ENCODE peak calls at places on chromosomes 16 and 17, in eight cellular contexts. C is transverse colon, R is breast epithelium, V is GM12891, A is Panc1, E is HCT116, T is stomach, B is sigmoid colon. S is an unnamed sample.
A peak's percentile ranks its signal among the peaks of the same experiment; 100 is the strongest.

GRCh38 chr16:5487728-5488127 is 390.1 kb upstream of the EEF2KMT start:
- DNase-seq in A (no peak), R (no peak), C (no peak), V (no peak), E (no peak), T (no peak), B (no peak), S (no peak)

GRCh38 chr16:77833906-77834599 is 45.7 kb downstream of the VAT1L start:
- DNase-seq in T (no peak), B (no peak), V (no peak), A (no peak), E (no peak), C (no peak), R (no peak), S (no peak)

GRCh38 chr17:7703584-7704574 is 1.1 kb upstream of the EFNB3 start:
- DNase-seq in A (no peak), E (no peak), V (no peak), C (no peak), B (no peak), R (no peak), T (peak; percentile 29), S (no peak)

GRCh38 chr16:87044829-87045228 is 272.4 kb downstream of the C16orf95 start:
- DNase-seq in A (no peak), B (peak; percentile 53), E (no peak), T (no peak), R (no peak), V (no peak), C (no peak), S (no peak)

GRCh38 chr16:70570967-70571570 is 47.5 kb downstream of the SF3B3 start:
- DNase-seq in C (no peak), B (no peak), E (no peak), V (no peak), T (no peak), R (no peak), A (no peak), S (no peak)

GRCh38 chr16:30350134-30350871 is 4.8 kb downstream of the CD2BP2 start:
- DNase-seq in V (peak; percentile 60), B (no peak), E (no peak), T (no peak), C (peak; percentile 2), R (no peak), A (no peak), S (no peak)

GRCh38 chr16:20849587-20850390 is 43.5 kb downstream of the REXO5 start:
- DNase-seq in B (peak; percentile 84), C (peak; percentile 78), A (peak; percentile 71), V (no peak), R (peak; percentile 71), T (peak; percentile 75), E (peak; percentile 40), S (no peak)

GRCh38 chr17:9817086-9817485 is 4.8 kb downstream of the GSG1L2 start:
- DNase-seq in V (no peak), A (no peak), T (peak; percentile 37), B (no peak), E (peak; percentile 61), R (no peak), C (peak; percentile 13), S (no peak)

GRCh38 chr17:34242553-34242952 is 12.5 kb upstream of the CCL2 start:
- DNase-seq in R (no peak), A (no peak), E (no peak), C (no peak), T (no peak), V (no peak), B (no peak), S (no peak)

GRCh38 chr16:68244481-68244902 is 681 bp upstream of the PLA2G15 start:
- DNase-seq in T (no peak), E (no peak), A (no peak), R (no peak), V (no peak), C (no peak), B (no peak), S (no peak)

GRCh38 chr17:51508048-51508447 is 247.7 kb downstream of the UTP18 start:
- DNase-seq in T (no peak), V (no peak), C (no peak), E (no peak), B (no peak), A (no peak), R (no peak), S (no peak)

GRCh38 chr16:9364721-9365693 is 273.6 kb downstream of the HAPSTR1 start:
- DNase-seq in R (peak; percentile 84), E (no peak), T (no peak), A (no peak), V (no peak), C (peak; percentile 66), B (peak; percentile 97), S (peak; percentile 64)

GRCh38 chr16:56614549-56614991 is 6.2 kb downstream of the MT2A start:
- DNase-seq in C (no peak), V (no peak), T (no peak), A (no peak), R (no peak), E (no peak), B (no peak), S (no peak)

GRCh38 chr16:55478827-55479559 is at the start of gene MMP2:
- DNase-seq in E (no peak), C (peak; percentile 45), B (peak; percentile 93), V (no peak), T (peak; percentile 43), A (no peak), R (no peak), S (peak; percentile 94)

GRCh38 chr17:34254146-34254545 is 939 bp upstream of the CCL2 start:
- DNase-seq in V (no peak), C (no peak), B (no peak), E (no peak), R (no peak), A (no peak), T (no peak), S (no peak)

GRCh38 chr17:65544658-65545057 is 16.8 kb downstream of the AXIN2 start:
- DNase-seq in E (no peak), R (no peak), V (no peak), C (no peak), B (no peak), A (no peak), T (no peak), S (no peak)

GRCh38 chr16:16033208-16033717 is 83.8 kb downstream of the ABCC1 start:
- DNase-seq in E (no peak), C (no peak), R (no peak), T (no peak), B (no peak), V (no peak), A (no peak), S (no peak)

GRCh38 chr16:24800586-24800985 is 45.2 kb upstream of the SLC5A11 start:
- DNase-seq in C (no peak), V (no peak), B (no peak), T (no peak), E (no peak), R (no peak), A (peak; percentile 12), S (no peak)

GRCh38 chr17:73465851-73466250 is 154.1 kb upstream of the CDC42EP4 start:
- DNase-seq in B (no peak), V (no peak), A (no peak), R (no peak), E (no peak), T (no peak), C (no peak), S (no peak)

GRCh38 chr17:80034977-80035686 is 540 bp downstream of the TBC1D16 start:
- DNase-seq in E (no peak), R (no peak), B (no peak), T (no peak), A (no peak), V (peak; percentile 51), C (peak; percentile 54), S (no peak)

DNA sequence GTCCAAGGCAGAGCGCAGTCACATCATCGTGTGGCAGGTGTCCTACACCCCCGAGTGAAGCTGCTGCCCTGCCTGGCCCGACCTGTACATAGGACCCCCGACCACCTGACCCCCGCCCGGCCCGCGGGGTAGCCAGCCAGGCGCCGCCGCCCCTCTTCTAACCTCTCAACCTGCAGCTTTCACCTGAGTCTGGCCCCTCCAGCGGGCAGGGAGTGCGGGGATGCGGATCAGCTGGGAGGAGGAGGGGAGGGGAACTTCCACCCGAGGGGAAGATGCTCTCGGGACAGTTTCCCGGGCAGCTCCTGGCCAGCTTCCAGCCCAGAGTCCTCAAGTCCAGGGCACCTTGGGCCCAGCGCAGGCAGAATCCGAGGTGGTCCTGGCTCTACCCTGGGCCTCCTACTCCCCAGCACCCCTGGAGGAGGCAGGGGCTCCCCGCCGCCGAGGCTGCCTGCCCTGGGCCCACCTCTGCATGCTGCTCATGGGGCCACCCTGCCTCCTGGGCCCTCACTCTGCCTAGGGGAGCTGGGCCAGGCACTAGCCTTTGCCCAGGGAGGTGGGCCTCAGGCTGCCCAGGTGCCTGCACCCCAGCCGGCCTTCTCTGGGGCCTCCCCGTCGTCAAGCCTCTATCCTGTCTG is 2.5 kb downstream of the NME3 start:
- DNase-seq in R (no peak), C (no peak), B (no peak), E (no peak), V (no peak), T (no peak), A (no peak), S (no peak)
- TF ChIP-seq POLR2AphosphoS5 in R (no peak), C (no peak), B (no peak), E (no peak), V (peak; percentile 13), T (no peak), A (no peak), S (no peak)

GRCh38 chr17:48719642-48720262 is 2.6 kb downstream of the PRAC1 start:
- DNase-seq in V (no peak), R (no peak), T (no peak), C (no peak), A (no peak), E (no peak), B (peak; percentile 43), S (no peak)
- TF ChIP-seq POLR2AphosphoS5 in V (no peak), R (no peak), T (no peak), C (peak; percentile 27), A (no peak), E (no peak), B (no peak), S (peak; percentile 22)

GRCh38 chr17:82272495-82273326 is 789 bp downstream of the CSNK1D start:
- DNase-seq in B (no peak), T (no peak), V (peak; percentile 60), E (no peak), A (no peak), C (peak; percentile 58), R (no peak), S (no peak)
- TF ChIP-seq POLR2AphosphoS5 in B (no peak), T (no peak), V (no peak), E (no peak), A (peak; percentile 27), C (no peak), R (no peak), S (no peak)

GRCh38 chr17:76036497-76037380 is 9.6 kb upstream of the EVPL start:
- DNase-seq in R (no peak), V (no peak), A (no peak), B (peak; percentile 96), E (no peak), C (peak; percentile 41), T (no peak), S (no peak)
- TF ChIP-seq POLR2AphosphoS5 in R (no peak), V (no peak), A (peak; percentile 44), B (peak; percentile 98), E (no peak), C (peak; percentile 97), T (peak; percentile 30), S (no peak)

DNA sequence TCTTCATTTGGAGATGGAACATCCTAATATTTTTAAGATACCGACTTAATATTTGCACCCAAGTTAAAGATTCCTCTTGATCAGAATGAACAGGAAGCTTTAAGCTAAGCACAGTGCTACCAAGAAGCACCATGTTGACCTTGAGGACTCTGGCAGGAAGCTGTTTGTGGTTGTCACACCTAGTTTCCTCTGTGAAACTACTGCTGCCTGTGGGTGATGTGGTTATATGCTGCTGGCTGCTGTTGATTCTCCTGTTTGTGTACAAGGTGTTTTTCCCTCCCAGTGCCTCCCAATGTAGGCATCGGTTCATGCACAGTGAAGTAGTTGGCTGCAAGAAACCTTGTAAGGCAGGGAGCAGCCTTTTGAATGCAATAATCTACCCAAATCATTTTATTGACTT is 23.4 kb downstream of the RBL2 start:
- DNase-seq in E (no peak), B (no peak), A (no peak), R (no peak), C (peak; percentile 57), T (no peak), V (peak; percentile 34), S (no peak)
- TF ChIP-seq POLR2AphosphoS5 in E (no peak), B (no peak), A (no peak), R (no peak), C (no peak), T (peak; percentile 20), V (no peak), S (no peak)

S was measured in vagina.